ENCODE peak calls at places on chromosome 12, in six cellular contexts. One of them, this sample, is unnamed. For H3K27me3, the result is how much of the 10 kb centered on the place peaks cover.

GRCh38 chr12:13950502-13950901 is 30.9 kb downstream of the GRIN2B start:
- DNase-seq in sigmoid colon: no peak
- DNase-seq in CD4-positive, CD25-positive, alpha-beta regulatory T cell: no peak
- DNase-seq in esophagus muscularis mucosa: no peak
- DNase-seq in hepatocyte: peak
- DNase-seq in SJSA1: peak
- DNase-seq in this sample: no peak

GRCh38 chr12:8709124-8709830 is 11.5 kb downstream of the RIMKLB start:
- DNase-seq in sigmoid colon: no peak
- DNase-seq in CD4-positive, CD25-positive, alpha-beta regulatory T cell: no peak
- DNase-seq in esophagus muscularis mucosa: no peak
- DNase-seq in hepatocyte: no peak
- DNase-seq in SJSA1: peak
- DNase-seq in this sample: peak

GRCh38 chr12:104490850-104491249 is 34.1 kb downstream of the CHST11 start:
- DNase-seq in sigmoid colon: no peak
- DNase-seq in CD4-positive, CD25-positive, alpha-beta regulatory T cell: no peak
- DNase-seq in esophagus muscularis mucosa: no peak
- DNase-seq in hepatocyte: no peak
- DNase-seq in SJSA1: no peak
- DNase-seq in this sample: no peak

GRCh38 chr12:32450768-32451167 is 51.4 kb downstream of the FGD4 start:
- DNase-seq in sigmoid colon: no peak
- DNase-seq in CD4-positive, CD25-positive, alpha-beta regulatory T cell: no peak
- DNase-seq in esophagus muscularis mucosa: no peak
- DNase-seq in hepatocyte: no peak
- DNase-seq in SJSA1: no peak
- DNase-seq in this sample: no peak

GRCh38 chr12:79549531-79550271 is 141.1 kb downstream of the PAWR start:
- DNase-seq in sigmoid colon: no peak
- DNase-seq in CD4-positive, CD25-positive, alpha-beta regulatory T cell: no peak
- DNase-seq in esophagus muscularis mucosa: no peak
- DNase-seq in hepatocyte: peak
- DNase-seq in SJSA1: peak
- DNase-seq in this sample: no peak

GRCh38 chr12:71455028-71455737 is 15.6 kb downstream of the LGR5 start:
- DNase-seq in sigmoid colon: no peak
- DNase-seq in CD4-positive, CD25-positive, alpha-beta regulatory T cell: no peak
- DNase-seq in esophagus muscularis mucosa: no peak
- DNase-seq in hepatocyte: no peak
- DNase-seq in SJSA1: no peak
- DNase-seq in this sample: no peak

GRCh38 chr12:44462729-44463128 is 413.4 kb downstream of the NELL2 start:
- DNase-seq in sigmoid colon: no peak
- DNase-seq in CD4-positive, CD25-positive, alpha-beta regulatory T cell: no peak
- DNase-seq in esophagus muscularis mucosa: no peak
- DNase-seq in hepatocyte: no peak
- DNase-seq in SJSA1: no peak
- DNase-seq in this sample: no peak

GRCh38 chr12:54432815-54433164 is 13.7 kb upstream of the ITGA5 start:
- DNase-seq in sigmoid colon: no peak
- DNase-seq in CD4-positive, CD25-positive, alpha-beta regulatory T cell: no peak
- DNase-seq in esophagus muscularis mucosa: no peak
- DNase-seq in hepatocyte: no peak
- DNase-seq in SJSA1: no peak
- DNase-seq in this sample: no peak

GRCh38 chr12:2924019-2924418 is 33.3 kb downstream of the TULP3 start:
- DNase-seq in sigmoid colon: peak
- DNase-seq in CD4-positive, CD25-positive, alpha-beta regulatory T cell: no peak
- DNase-seq in esophagus muscularis mucosa: no peak
- DNase-seq in hepatocyte: no peak
- DNase-seq in SJSA1: no peak
- DNase-seq in this sample: no peak

GRCh38 chr12:25625146-25625545 is 72.1 kb upstream of the LMNTD1 start:
- DNase-seq in sigmoid colon: no peak
- DNase-seq in CD4-positive, CD25-positive, alpha-beta regulatory T cell: no peak
- DNase-seq in esophagus muscularis mucosa: no peak
- DNase-seq in hepatocyte: no peak
- DNase-seq in SJSA1: no peak
- DNase-seq in this sample: no peak

GRCh38 chr12:43982544-43982943 is 146.7 kb downstream of the TMEM117 start:
- DNase-seq in sigmoid colon: no peak
- DNase-seq in CD4-positive, CD25-positive, alpha-beta regulatory T cell: no peak
- DNase-seq in esophagus muscularis mucosa: no peak
- DNase-seq in hepatocyte: no peak
- DNase-seq in SJSA1: no peak
- DNase-seq in this sample: no peak

GRCh38 chr12:90174198-90174510 is 465.5 kb upstream of the ATP2B1 start:
- DNase-seq in sigmoid colon: no peak
- DNase-seq in CD4-positive, CD25-positive, alpha-beta regulatory T cell: no peak
- DNase-seq in esophagus muscularis mucosa: no peak
- DNase-seq in hepatocyte: no peak
- DNase-seq in SJSA1: no peak
- DNase-seq in this sample: peak

GRCh38 chr12:93134893-93135285 is 205.8 kb upstream of the EEA1 start:
- DNase-seq in sigmoid colon: no peak
- DNase-seq in CD4-positive, CD25-positive, alpha-beta regulatory T cell: no peak
- DNase-seq in esophagus muscularis mucosa: no peak
- DNase-seq in hepatocyte: peak
- DNase-seq in SJSA1: no peak
- DNase-seq in this sample: no peak

GRCh38 chr12:89385965-89386537 is 33.8 kb upstream of the DUSP6 start:
- DNase-seq in sigmoid colon: no peak
- DNase-seq in CD4-positive, CD25-positive, alpha-beta regulatory T cell: no peak
- DNase-seq in esophagus muscularis mucosa: no peak
- DNase-seq in hepatocyte: peak
- DNase-seq in SJSA1: no peak
- DNase-seq in this sample: no peak

GRCh38 chr12:42370013-42370412 is 44.0 kb downstream of the PPHLN1 start:
- DNase-seq in sigmoid colon: no peak
- DNase-seq in CD4-positive, CD25-positive, alpha-beta regulatory T cell: no peak
- DNase-seq in esophagus muscularis mucosa: no peak
- DNase-seq in hepatocyte: no peak
- DNase-seq in SJSA1: no peak
- DNase-seq in this sample: no peak

GRCh38 chr12:132517740-132518100 is 27.8 kb downstream of the FBRSL1 start:
- DNase-seq in sigmoid colon: no peak
- DNase-seq in CD4-positive, CD25-positive, alpha-beta regulatory T cell: no peak
- DNase-seq in esophagus muscularis mucosa: no peak
- DNase-seq in hepatocyte: no peak
- DNase-seq in SJSA1: no peak
- DNase-seq in this sample: no peak

GRCh38 chr12:7369274-7369729 is 65.4 kb downstream of the ACSM4 start:
- DNase-seq in sigmoid colon: no peak
- DNase-seq in CD4-positive, CD25-positive, alpha-beta regulatory T cell: no peak
- DNase-seq in esophagus muscularis mucosa: no peak
- DNase-seq in hepatocyte: no peak
- DNase-seq in SJSA1: peak
- DNase-seq in this sample: peak

GRCh38 chr12:4228122-4228580 is 45.4 kb upstream of the CCND2 start:
- DNase-seq in sigmoid colon: no peak
- DNase-seq in CD4-positive, CD25-positive, alpha-beta regulatory T cell: no peak
- DNase-seq in esophagus muscularis mucosa: peak
- DNase-seq in hepatocyte: no peak
- DNase-seq in SJSA1: no peak
- DNase-seq in this sample: no peak

GRCh38 chr12:14260011-14260993 is 105.2 kb upstream of the ATF7IP start:
- DNase-seq in sigmoid colon: peak
- DNase-seq in CD4-positive, CD25-positive, alpha-beta regulatory T cell: no peak
- DNase-seq in esophagus muscularis mucosa: peak
- DNase-seq in hepatocyte: peak
- DNase-seq in SJSA1: peak
- DNase-seq in this sample: peak

GRCh38 chr12:54299515-54300266 is 1.1 kb downstream of the NFE2 start:
- DNase-seq in sigmoid colon: no peak
- DNase-seq in CD4-positive, CD25-positive, alpha-beta regulatory T cell: no peak
- DNase-seq in esophagus muscularis mucosa: no peak
- DNase-seq in hepatocyte: no peak
- DNase-seq in SJSA1: no peak
- DNase-seq in this sample: no peak

GRCh38 chr12:80580254-80580653 is 127.2 kb upstream of the MYF6 start:
- DNase-seq in sigmoid colon: no peak
- DNase-seq in CD4-positive, CD25-positive, alpha-beta regulatory T cell: no peak
- DNase-seq in esophagus muscularis mucosa: no peak
- DNase-seq in hepatocyte: no peak
- DNase-seq in SJSA1: peak
- DNase-seq in this sample: no peak

GRCh38 chr12:103169-103981 is 36.8 kb downstream of the IQSEC3 start:
- DNase-seq in sigmoid colon: peak
- DNase-seq in CD4-positive, CD25-positive, alpha-beta regulatory T cell: no peak
- DNase-seq in esophagus muscularis mucosa: no peak
- DNase-seq in hepatocyte: no peak
- DNase-seq in SJSA1: no peak
- DNase-seq in this sample: no peak

GRCh38 chr12:103647267-103647666 is 60.2 kb downstream of the STAB2 start:
- DNase-seq in sigmoid colon: no peak
- DNase-seq in CD4-positive, CD25-positive, alpha-beta regulatory T cell: no peak
- DNase-seq in esophagus muscularis mucosa: no peak
- DNase-seq in hepatocyte: peak
- DNase-seq in SJSA1: peak
- DNase-seq in this sample: peak

GRCh38 chr12:6538420-6539275 is 4.3 kb downstream of the GAPDH start:
- DNase-seq in sigmoid colon: peak
- DNase-seq in CD4-positive, CD25-positive, alpha-beta regulatory T cell: no peak
- DNase-seq in esophagus muscularis mucosa: no peak
- DNase-seq in hepatocyte: no peak
- DNase-seq in SJSA1: peak
- DNase-seq in this sample: no peak

GRCh38 chr12:31961137-31961536 is 1.9 kb downstream of the RESF1 start:
- DNase-seq in sigmoid colon: no peak
- DNase-seq in CD4-positive, CD25-positive, alpha-beta regulatory T cell: no peak
- DNase-seq in esophagus muscularis mucosa: no peak
- DNase-seq in hepatocyte: no peak
- DNase-seq in SJSA1: no peak
- DNase-seq in this sample: no peak

GRCh38 chr12:93015970-93016751 is 87.1 kb upstream of the EEA1 start:
- DNase-seq in sigmoid colon: no peak
- DNase-seq in CD4-positive, CD25-positive, alpha-beta regulatory T cell: no peak
- DNase-seq in esophagus muscularis mucosa: no peak
- DNase-seq in hepatocyte: peak
- DNase-seq in SJSA1: no peak
- DNase-seq in this sample: no peak

GRCh38 chr12:56880416-56881035 is 53.7 kb downstream of the SDR9C7 start:
- DNase-seq in sigmoid colon: no peak
- DNase-seq in CD4-positive, CD25-positive, alpha-beta regulatory T cell: no peak
- DNase-seq in esophagus muscularis mucosa: peak
- DNase-seq in hepatocyte: no peak
- DNase-seq in SJSA1: peak
- DNase-seq in this sample: no peak

GRCh38 chr12:52278931-52279682 is 4.7 kb downstream of the KRT86 start:
- DNase-seq in sigmoid colon: peak
- DNase-seq in CD4-positive, CD25-positive, alpha-beta regulatory T cell: peak
- DNase-seq in esophagus muscularis mucosa: peak
- DNase-seq in hepatocyte: peak
- DNase-seq in SJSA1: peak
- DNase-seq in this sample: peak
- H3K27me3 ChIP-seq in sigmoid colon: under half
- H3K27me3 ChIP-seq in CD4-positive, CD25-positive, alpha-beta regulatory T cell: under half
- H3K27me3 ChIP-seq in esophagus muscularis mucosa: under half
- H3K27me3 ChIP-seq in hepatocyte: under half
- H3K27me3 ChIP-seq in SJSA1: under half
- H3K27me3 ChIP-seq in this sample: under half

GRCh38 chr12:75482636-75483035 is 2.1 kb downstream of the GLIPR1 start:
- DNase-seq in sigmoid colon: no peak
- DNase-seq in CD4-positive, CD25-positive, alpha-beta regulatory T cell: no peak
- DNase-seq in esophagus muscularis mucosa: no peak
- DNase-seq in hepatocyte: no peak
- DNase-seq in SJSA1: peak
- DNase-seq in this sample: no peak
- H3K4me3 ChIP-seq in sigmoid colon: peak
- H3K4me3 ChIP-seq in CD4-positive, CD25-positive, alpha-beta regulatory T cell: peak
- H3K4me3 ChIP-seq in esophagus muscularis mucosa: no peak
- H3K4me3 ChIP-seq in hepatocyte: no peak
- H3K4me3 ChIP-seq in SJSA1: no peak
- H3K4me3 ChIP-seq in this sample: no peak

DNA sequence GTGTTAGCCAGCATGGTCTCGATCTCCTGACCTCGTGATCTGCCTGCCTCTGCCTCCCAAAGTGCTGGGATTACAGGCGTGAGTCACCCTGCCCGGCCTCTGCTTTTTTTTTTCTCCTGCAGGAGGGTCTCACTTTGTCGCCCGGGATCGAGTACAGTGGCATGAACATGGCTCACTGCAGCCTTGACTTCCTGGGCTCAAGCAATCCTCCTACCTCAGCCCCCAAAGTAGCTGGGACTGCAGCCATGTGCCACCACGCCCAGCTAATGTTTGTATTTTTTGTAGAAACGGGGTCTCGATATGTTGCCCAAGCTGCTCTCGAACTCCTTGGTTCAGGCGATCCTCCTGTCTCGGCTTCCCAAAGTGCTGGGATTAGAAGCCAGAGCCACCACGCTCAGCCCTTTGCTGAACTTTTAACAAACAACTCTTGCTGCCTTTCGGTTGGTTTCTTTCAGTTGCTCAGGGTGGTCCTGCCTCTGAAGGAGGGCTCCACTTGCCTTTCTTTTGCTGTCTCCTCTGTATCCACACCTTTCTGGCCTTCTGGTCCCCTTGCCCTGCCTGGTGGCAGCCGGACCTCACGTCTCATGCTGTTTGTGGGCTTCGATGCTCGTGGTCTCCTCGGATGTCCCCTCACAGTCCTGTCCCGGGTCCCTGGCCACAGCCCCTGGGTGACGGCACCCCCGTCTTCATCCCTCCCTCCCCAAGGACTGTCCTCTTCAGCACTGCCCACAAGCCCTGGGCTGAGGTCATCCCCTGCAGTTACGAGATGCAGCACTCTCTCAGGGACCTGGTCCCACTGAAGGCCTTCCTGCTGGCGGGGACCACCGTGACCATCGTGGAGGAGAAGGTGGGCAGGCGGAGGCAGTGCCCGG is 3.8 kb upstream of the B3GNT4 start:
- DNase-seq in sigmoid colon: no peak
- DNase-seq in CD4-positive, CD25-positive, alpha-beta regulatory T cell: no peak
- DNase-seq in esophagus muscularis mucosa: no peak
- DNase-seq in hepatocyte: no peak
- DNase-seq in SJSA1: no peak
- DNase-seq in this sample: no peak
- H3K27ac ChIP-seq in sigmoid colon: no peak
- H3K27ac ChIP-seq in CD4-positive, CD25-positive, alpha-beta regulatory T cell: no peak
- H3K27ac ChIP-seq in esophagus muscularis mucosa: no peak
- H3K27ac ChIP-seq in hepatocyte: no peak
- H3K27ac ChIP-seq in SJSA1: no peak
- H3K27ac ChIP-seq in this sample: no peak

DNA sequence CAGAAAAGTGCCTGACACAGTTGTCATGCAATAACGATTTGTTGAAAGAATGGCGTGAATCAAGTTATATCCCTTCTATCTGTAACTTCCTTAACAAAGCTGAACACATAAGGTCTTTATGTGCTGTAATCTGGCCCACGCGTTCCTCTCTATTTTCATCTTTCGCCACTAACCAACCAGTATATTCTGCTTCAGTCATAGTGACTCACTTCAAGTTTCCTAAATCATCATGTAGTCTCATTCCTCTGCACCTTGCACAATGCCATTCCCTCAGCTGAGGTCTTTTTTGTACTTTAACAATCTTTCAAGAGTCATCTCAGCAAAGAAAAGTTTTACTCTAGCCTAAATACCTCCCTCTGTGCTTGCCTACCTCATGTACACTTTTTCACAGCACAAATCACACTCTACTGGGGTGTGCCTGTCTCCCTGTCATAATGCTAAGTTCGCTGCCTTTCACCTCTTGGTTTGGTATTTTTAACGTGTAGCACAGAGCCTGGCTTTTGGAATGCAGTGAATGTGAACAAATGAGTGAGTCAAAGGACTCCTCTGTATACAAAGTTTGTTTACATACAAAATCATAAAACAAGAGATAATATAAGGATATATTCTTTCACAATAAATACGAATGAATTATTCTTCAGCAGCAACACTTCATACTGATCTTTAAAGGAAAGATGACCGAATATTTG is 2.9 kb upstream of the CMAS start:
- DNase-seq in sigmoid colon: no peak
- DNase-seq in CD4-positive, CD25-positive, alpha-beta regulatory T cell: no peak
- DNase-seq in esophagus muscularis mucosa: no peak
- DNase-seq in hepatocyte: no peak
- DNase-seq in SJSA1: no peak
- DNase-seq in this sample: no peak
- H3K27me3 ChIP-seq in sigmoid colon: under half
- H3K27me3 ChIP-seq in CD4-positive, CD25-positive, alpha-beta regulatory T cell: under half
- H3K27me3 ChIP-seq in esophagus muscularis mucosa: under half
- H3K27me3 ChIP-seq in hepatocyte: under half
- H3K27me3 ChIP-seq in SJSA1: under half
- H3K27me3 ChIP-seq in this sample: under half

This sample was measured in SJCRH30.